ENCODE peak calls at places on chromosomes 7 and 10, in seven cellular contexts. One of them, this sample, is unnamed.

GRCh38 chr10:11539191-11539868 is 72.1 kb downstream of the USP6NL start:
- DNase-seq in IMR-90: peak
- DNase-seq in CD4-positive, CD25-positive, alpha-beta regulatory T cell: no peak
- DNase-seq in uterus: no peak
- DNase-seq in right atrium auricular region: no peak
- DNase-seq in pancreas: no peak
- DNase-seq in MM.1S: no peak
- DNase-seq in this sample: no peak

GRCh38 chr10:43965918-43966570 is 317.4 kb upstream of the ZNF32 start:
- DNase-seq in IMR-90: no peak
- DNase-seq in CD4-positive, CD25-positive, alpha-beta regulatory T cell: no peak
- DNase-seq in uterus: no peak
- DNase-seq in right atrium auricular region: no peak
- DNase-seq in pancreas: peak
- DNase-seq in MM.1S: no peak
- DNase-seq in this sample: no peak

GRCh38 chr7:128869138-128869943 is 6.7 kb downstream of the ATP6V1F start:
- DNase-seq in IMR-90: peak
- DNase-seq in CD4-positive, CD25-positive, alpha-beta regulatory T cell: peak
- DNase-seq in uterus: peak
- DNase-seq in right atrium auricular region: no peak
- DNase-seq in pancreas: peak
- DNase-seq in MM.1S: peak
- DNase-seq in this sample: peak

GRCh38 chr7:120041798-120042197 is 231.2 kb upstream of the KCND2 start:
- DNase-seq in IMR-90: no peak
- DNase-seq in CD4-positive, CD25-positive, alpha-beta regulatory T cell: no peak
- DNase-seq in uterus: no peak
- DNase-seq in right atrium auricular region: no peak
- DNase-seq in pancreas: no peak
- DNase-seq in MM.1S: no peak
- DNase-seq in this sample: no peak

GRCh38 chr10:110032801-110033723 is 25.3 kb downstream of the ADD3 start:
- DNase-seq in IMR-90: no peak
- DNase-seq in CD4-positive, CD25-positive, alpha-beta regulatory T cell: no peak
- DNase-seq in uterus: no peak
- DNase-seq in right atrium auricular region: no peak
- DNase-seq in pancreas: peak
- DNase-seq in MM.1S: no peak
- DNase-seq in this sample: no peak

GRCh38 chr10:73997479-73997805 is 474 bp upstream of the VCL start:
- DNase-seq in IMR-90: no peak
- DNase-seq in CD4-positive, CD25-positive, alpha-beta regulatory T cell: peak
- DNase-seq in uterus: no peak
- DNase-seq in right atrium auricular region: peak
- DNase-seq in pancreas: no peak
- DNase-seq in MM.1S: peak
- DNase-seq in this sample: no peak

GRCh38 chr7:70734436-70734835 is 397.5 kb upstream of the GALNT17 start:
- DNase-seq in IMR-90: no peak
- DNase-seq in CD4-positive, CD25-positive, alpha-beta regulatory T cell: no peak
- DNase-seq in uterus: no peak
- DNase-seq in right atrium auricular region: no peak
- DNase-seq in pancreas: no peak
- DNase-seq in MM.1S: no peak
- DNase-seq in this sample: no peak

GRCh38 chr7:117673839-117674238 is 194.0 kb downstream of the CFTR start:
- DNase-seq in IMR-90: peak
- DNase-seq in CD4-positive, CD25-positive, alpha-beta regulatory T cell: no peak
- DNase-seq in uterus: no peak
- DNase-seq in right atrium auricular region: no peak
- DNase-seq in pancreas: no peak
- DNase-seq in MM.1S: peak
- DNase-seq in this sample: no peak

GRCh38 chr7:133155642-133156041 is 73.8 kb upstream of the CHCHD3 start:
- DNase-seq in IMR-90: no peak
- DNase-seq in CD4-positive, CD25-positive, alpha-beta regulatory T cell: no peak
- DNase-seq in uterus: no peak
- DNase-seq in right atrium auricular region: no peak
- DNase-seq in pancreas: no peak
- DNase-seq in MM.1S: no peak
- DNase-seq in this sample: no peak

GRCh38 chr7:64996305-64996704 is 5.5 kb upstream of the ZNF117 start:
- DNase-seq in IMR-90: no peak
- DNase-seq in CD4-positive, CD25-positive, alpha-beta regulatory T cell: no peak
- DNase-seq in uterus: no peak
- DNase-seq in right atrium auricular region: no peak
- DNase-seq in pancreas: no peak
- DNase-seq in MM.1S: no peak
- DNase-seq in this sample: no peak

GRCh38 chr7:79227035-79227434 is 226.4 kb downstream of the MAGI2 start:
- DNase-seq in IMR-90: peak
- DNase-seq in CD4-positive, CD25-positive, alpha-beta regulatory T cell: no peak
- DNase-seq in uterus: no peak
- DNase-seq in right atrium auricular region: no peak
- DNase-seq in pancreas: no peak
- DNase-seq in MM.1S: no peak
- DNase-seq in this sample: no peak

GRCh38 chr10:114479307-114479706 is 75.0 kb upstream of the AFAP1L2 start:
- DNase-seq in IMR-90: no peak
- DNase-seq in CD4-positive, CD25-positive, alpha-beta regulatory T cell: no peak
- DNase-seq in uterus: peak
- DNase-seq in right atrium auricular region: peak
- DNase-seq in pancreas: no peak
- DNase-seq in MM.1S: no peak
- DNase-seq in this sample: peak

GRCh38 chr10:121053151-121053550 is 202.0 kb downstream of the WDR11 start:
- DNase-seq in IMR-90: no peak
- DNase-seq in CD4-positive, CD25-positive, alpha-beta regulatory T cell: no peak
- DNase-seq in uterus: no peak
- DNase-seq in right atrium auricular region: no peak
- DNase-seq in pancreas: no peak
- DNase-seq in MM.1S: no peak
- DNase-seq in this sample: no peak

GRCh38 chr10:112605063-112605462 is 158.0 kb downstream of the VTI1A start:
- DNase-seq in IMR-90: no peak
- DNase-seq in CD4-positive, CD25-positive, alpha-beta regulatory T cell: no peak
- DNase-seq in uterus: no peak
- DNase-seq in right atrium auricular region: no peak
- DNase-seq in pancreas: no peak
- DNase-seq in MM.1S: no peak
- DNase-seq in this sample: no peak

GRCh38 chr7:77954773-77955562 is 156.4 kb downstream of the PHTF2 start:
- DNase-seq in IMR-90: peak
- DNase-seq in CD4-positive, CD25-positive, alpha-beta regulatory T cell: no peak
- DNase-seq in uterus: no peak
- DNase-seq in right atrium auricular region: no peak
- DNase-seq in pancreas: no peak
- DNase-seq in MM.1S: no peak
- DNase-seq in this sample: no peak

GRCh38 chr10:91198781-91199180 is 21.7 kb upstream of the PCGF5 start:
- DNase-seq in IMR-90: peak
- DNase-seq in CD4-positive, CD25-positive, alpha-beta regulatory T cell: peak
- DNase-seq in uterus: no peak
- DNase-seq in right atrium auricular region: no peak
- DNase-seq in pancreas: no peak
- DNase-seq in MM.1S: peak
- DNase-seq in this sample: no peak

GRCh38 chr10:27893320-27894014 is 105.4 kb downstream of the ODAD2 start:
- DNase-seq in IMR-90: peak
- DNase-seq in CD4-positive, CD25-positive, alpha-beta regulatory T cell: no peak
- DNase-seq in uterus: no peak
- DNase-seq in right atrium auricular region: no peak
- DNase-seq in pancreas: no peak
- DNase-seq in MM.1S: no peak
- DNase-seq in this sample: no peak

DNA sequence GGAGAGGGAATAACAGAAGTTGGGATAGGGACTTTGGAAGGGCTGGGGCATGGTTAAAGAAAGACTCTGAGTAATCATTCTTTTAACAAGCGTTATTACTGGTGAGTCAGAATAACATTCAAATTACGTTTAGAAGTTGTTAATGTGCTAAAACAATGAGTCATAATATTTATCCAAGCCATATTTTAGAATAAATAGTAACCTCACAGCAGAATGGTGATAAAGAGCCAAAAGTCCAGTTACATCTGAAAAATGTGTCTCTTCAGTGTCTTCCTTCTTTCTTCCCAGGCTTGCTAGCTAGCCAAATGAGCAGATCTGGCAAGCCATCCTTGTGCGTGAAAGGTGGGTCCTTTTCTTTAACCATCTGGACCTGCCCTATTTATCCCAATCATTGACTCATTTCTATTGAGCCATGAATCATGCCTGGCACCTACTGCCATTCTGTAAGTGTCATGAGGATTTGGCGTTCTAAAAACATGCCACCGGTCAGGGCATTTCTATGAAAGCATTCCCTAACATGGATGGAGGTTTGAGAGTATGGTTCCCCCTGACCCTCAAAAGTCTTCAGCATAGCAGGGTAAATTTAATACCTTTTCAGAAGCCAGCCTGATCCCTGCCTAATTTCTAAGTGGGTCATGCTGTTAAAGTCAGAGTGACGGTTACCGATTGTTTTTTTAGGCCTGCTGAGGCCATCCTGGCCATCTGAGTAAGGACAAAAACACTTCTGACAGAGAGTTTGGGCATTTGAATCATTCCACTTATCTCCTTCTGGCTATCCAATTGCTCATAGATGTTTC is 26.8 kb downstream of the MYPN start:
- DNase-seq in IMR-90: peak
- DNase-seq in CD4-positive, CD25-positive, alpha-beta regulatory T cell: no peak
- DNase-seq in uterus: no peak
- DNase-seq in right atrium auricular region: no peak
- DNase-seq in pancreas: no peak
- DNase-seq in MM.1S: no peak
- DNase-seq in this sample: no peak
- H3K27ac ChIP-seq in IMR-90: peak
- H3K27ac ChIP-seq in CD4-positive, CD25-positive, alpha-beta regulatory T cell: no peak
- H3K27ac ChIP-seq in uterus: peak
- H3K27ac ChIP-seq in right atrium auricular region: peak
- H3K27ac ChIP-seq in pancreas: no peak
- H3K27ac ChIP-seq in MM.1S: no peak
- H3K27ac ChIP-seq in this sample: no peak

GRCh38 chr7:140316165-140316661 is 82.1 kb downstream of the SLC37A3 start:
- DNase-seq in IMR-90: peak
- DNase-seq in CD4-positive, CD25-positive, alpha-beta regulatory T cell: no peak
- DNase-seq in uterus: peak
- DNase-seq in right atrium auricular region: peak
- DNase-seq in pancreas: peak
- DNase-seq in MM.1S: no peak
- DNase-seq in this sample: peak

GRCh38 chr7:140315498-140316164 is 82.7 kb downstream of the SLC37A3 start:
- DNase-seq in IMR-90: no peak
- DNase-seq in CD4-positive, CD25-positive, alpha-beta regulatory T cell: no peak
- DNase-seq in uterus: no peak
- DNase-seq in right atrium auricular region: no peak
- DNase-seq in pancreas: no peak
- DNase-seq in MM.1S: no peak
- DNase-seq in this sample: no peak

GRCh38 chr7:140312141-140312846 is 86.0 kb downstream of the SLC37A3 start:
- DNase-seq in IMR-90: no peak
- DNase-seq in CD4-positive, CD25-positive, alpha-beta regulatory T cell: no peak
- DNase-seq in uterus: no peak
- DNase-seq in right atrium auricular region: no peak
- DNase-seq in pancreas: no peak
- DNase-seq in MM.1S: no peak
- DNase-seq in this sample: no peak

GRCh38 chr7:140317597-140317996 is 80.7 kb downstream of the SLC37A3 start:
- DNase-seq in IMR-90: no peak
- DNase-seq in CD4-positive, CD25-positive, alpha-beta regulatory T cell: no peak
- DNase-seq in uterus: no peak
- DNase-seq in right atrium auricular region: no peak
- DNase-seq in pancreas: no peak
- DNase-seq in MM.1S: no peak
- DNase-seq in this sample: no peak

GRCh38 chr7:140314571-140315480 is 83.5 kb downstream of the SLC37A3 start:
- DNase-seq in IMR-90: peak
- DNase-seq in CD4-positive, CD25-positive, alpha-beta regulatory T cell: no peak
- DNase-seq in uterus: peak
- DNase-seq in right atrium auricular region: no peak
- DNase-seq in pancreas: no peak
- DNase-seq in MM.1S: no peak
- DNase-seq in this sample: no peak
- H3K27ac ChIP-seq in IMR-90: no peak
- H3K27ac ChIP-seq in CD4-positive, CD25-positive, alpha-beta regulatory T cell: no peak
- H3K27ac ChIP-seq in uterus: peak
- H3K27ac ChIP-seq in right atrium auricular region: peak
- H3K27ac ChIP-seq in pancreas: no peak
- H3K27ac ChIP-seq in MM.1S: no peak
- H3K27ac ChIP-seq in this sample: no peak

GRCh38 chr10:69179089-69179742 is 818 bp upstream of the SUPV3L1 start:
- DNase-seq in IMR-90: no peak
- DNase-seq in CD4-positive, CD25-positive, alpha-beta regulatory T cell: no peak
- DNase-seq in uterus: peak
- DNase-seq in right atrium auricular region: no peak
- DNase-seq in pancreas: no peak
- DNase-seq in MM.1S: no peak
- DNase-seq in this sample: no peak
- H3K27ac ChIP-seq in IMR-90: no peak
- H3K27ac ChIP-seq in CD4-positive, CD25-positive, alpha-beta regulatory T cell: peak
- H3K27ac ChIP-seq in uterus: peak
- H3K27ac ChIP-seq in right atrium auricular region: peak
- H3K27ac ChIP-seq in pancreas: peak
- H3K27ac ChIP-seq in MM.1S: peak
- H3K27ac ChIP-seq in this sample: peak

GRCh38 chr7:93013471-93014061 is 104.2 kb downstream of the SAMD9 start:
- DNase-seq in IMR-90: peak
- DNase-seq in CD4-positive, CD25-positive, alpha-beta regulatory T cell: no peak
- DNase-seq in uterus: no peak
- DNase-seq in right atrium auricular region: no peak
- DNase-seq in pancreas: no peak
- DNase-seq in MM.1S: no peak
- DNase-seq in this sample: no peak

GRCh38 chr7:93015193-93016084 is 102.3 kb downstream of the SAMD9 start:
- DNase-seq in IMR-90: peak
- DNase-seq in CD4-positive, CD25-positive, alpha-beta regulatory T cell: no peak
- DNase-seq in uterus: no peak
- DNase-seq in right atrium auricular region: no peak
- DNase-seq in pancreas: no peak
- DNase-seq in MM.1S: no peak
- DNase-seq in this sample: no peak

GRCh38 chr7:93016085-93016471 is 101.7 kb downstream of the SAMD9 start:
- DNase-seq in IMR-90: peak
- DNase-seq in CD4-positive, CD25-positive, alpha-beta regulatory T cell: no peak
- DNase-seq in uterus: no peak
- DNase-seq in right atrium auricular region: no peak
- DNase-seq in pancreas: no peak
- DNase-seq in MM.1S: no peak
- DNase-seq in this sample: peak

GRCh38 chr7:93016681-93017349 is 101.0 kb downstream of the SAMD9 start:
- DNase-seq in IMR-90: peak
- DNase-seq in CD4-positive, CD25-positive, alpha-beta regulatory T cell: no peak
- DNase-seq in uterus: no peak
- DNase-seq in right atrium auricular region: no peak
- DNase-seq in pancreas: no peak
- DNase-seq in MM.1S: no peak
- DNase-seq in this sample: no peak

DNA sequence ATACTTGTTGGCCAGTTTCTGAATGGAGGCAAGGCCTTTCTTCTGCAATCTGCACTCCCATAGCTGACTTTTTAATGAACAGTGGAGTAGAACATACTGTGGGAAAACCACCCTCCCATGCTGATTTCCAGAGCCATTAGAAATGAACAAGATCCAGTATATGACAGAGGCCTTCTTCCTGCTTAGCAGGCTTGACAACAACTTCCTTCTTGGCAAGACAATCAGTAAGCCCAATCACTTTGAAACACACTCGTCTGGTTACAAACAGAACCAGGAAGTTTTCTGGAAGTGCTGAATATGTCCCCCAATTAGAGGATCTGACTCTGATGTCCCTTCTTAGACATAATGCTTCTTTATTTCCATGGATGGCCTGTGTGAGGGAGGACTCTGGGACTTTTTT is 103.4 kb downstream of the SAMD9 start:
- DNase-seq in IMR-90: no peak
- DNase-seq in CD4-positive, CD25-positive, alpha-beta regulatory T cell: no peak
- DNase-seq in uterus: no peak
- DNase-seq in right atrium auricular region: no peak
- DNase-seq in pancreas: no peak
- DNase-seq in MM.1S: no peak
- DNase-seq in this sample: no peak
- H3K27ac ChIP-seq in IMR-90: peak
- H3K27ac ChIP-seq in CD4-positive, CD25-positive, alpha-beta regulatory T cell: no peak
- H3K27ac ChIP-seq in uterus: no peak
- H3K27ac ChIP-seq in right atrium auricular region: no peak
- H3K27ac ChIP-seq in pancreas: peak
- H3K27ac ChIP-seq in MM.1S: no peak
- H3K27ac ChIP-seq in this sample: no peak

This sample was measured in Peyer's patch.